ENCODE peak calls at places on chromosomes 12 and 14, in nine cellular contexts. V is brain microvascular endothelial cell, A is GM12865, C is colonic mucosa, D is kidney epithelial cell, K is WTC11, W is retinal pigment epithelial cell, P is esophagus squamous epithelium, Q is cardiac muscle cell. N is an unnamed sample.

GRCh38 chr12:27922591-27923139 is 49.9 kb downstream of the PTHLH start:
- DNase-seq in V (peak; percentile 43), A (no peak), C (no peak), D (no peak), K (no peak), W (peak; percentile 68), P (no peak), Q (no peak), N (no peak)

GRCh38 chr12:78181544-78182162 is 351.0 kb downstream of the NAV3 start:
- DNase-seq in V (peak; percentile 23), A (peak; percentile 38), C (no peak), D (no peak), K (peak; percentile 23), W (no peak), P (no peak), Q (peak; percentile 36), N (peak; percentile 39)

GRCh38 chr14:94581127-94581999 is at the start of gene SERPINA5:
- DNase-seq in V (peak; percentile 62), A (no peak), C (no peak), D (no peak), K (peak; percentile 69), W (no peak), P (no peak), Q (peak; percentile 46), N (peak; percentile 69)

GRCh38 chr14:32077081-32078029 is at the start of gene ARHGAP5:
- DNase-seq in V (peak; percentile 29), A (peak; percentile 65), C (peak; percentile 56), D (no peak), K (peak; percentile 83), W (no peak), P (no peak), Q (peak; percentile 77), N (peak; percentile 76)

GRCh38 chr12:1890810-1891209 is 27.6 kb downstream of the CACNA2D4 start:
- DNase-seq in V (no peak), A (no peak), C (no peak), D (no peak), K (no peak), W (no peak), P (no peak), Q (no peak), N (no peak)

GRCh38 chr14:22517117-22517720 is 71.8 kb downstream of the DAD1 start:
- DNase-seq in V (no peak), A (no peak), C (no peak), D (no peak), K (no peak), W (no peak), P (no peak), Q (no peak), N (no peak)

GRCh38 chr12:106084048-106084671 is 54.6 kb downstream of the NUAK1 start:
- DNase-seq in V (peak; percentile 91), A (no peak), C (no peak), D (peak; percentile 89), K (peak; percentile 57), W (peak; percentile 90), P (no peak), Q (no peak), N (peak; percentile 51)

GRCh38 chr12:132807295-132808222 is 21.1 kb downstream of the GOLGA3 start:
- DNase-seq in V (no peak), A (no peak), C (no peak), D (no peak), K (peak; percentile 31), W (no peak), P (no peak), Q (no peak), N (no peak)

GRCh38 chr12:92063641-92064040 is 82.0 kb downstream of the BTG1 start:
- DNase-seq in V (peak; percentile 32), A (no peak), C (no peak), D (no peak), K (no peak), W (no peak), P (no peak), Q (no peak), N (no peak)

GRCh38 chr12:103578926-103579325 is 8.1 kb upstream of the STAB2 start:
- DNase-seq in V (no peak), A (no peak), C (no peak), D (no peak), K (no peak), W (no peak), P (no peak), Q (no peak), N (no peak)

GRCh38 chr14:50658203-50658602 is 9.9 kb downstream of the SAV1 start:
- DNase-seq in V (peak; percentile 66), A (no peak), C (no peak), D (no peak), K (no peak), W (no peak), P (no peak), Q (no peak), N (no peak)

GRCh38 chr12:100737168-100737567 is 57.4 kb upstream of the ANO4 start:
- DNase-seq in V (no peak), A (no peak), C (no peak), D (no peak), K (peak; percentile 25), W (no peak), P (no peak), Q (no peak), N (no peak)

GRCh38 chr14:55881577-55882241 is 236.5 kb upstream of the PELI2 start:
- DNase-seq in V (no peak), A (no peak), C (no peak), D (peak; percentile 4), K (no peak), W (no peak), P (no peak), Q (no peak), N (no peak)

DNA sequence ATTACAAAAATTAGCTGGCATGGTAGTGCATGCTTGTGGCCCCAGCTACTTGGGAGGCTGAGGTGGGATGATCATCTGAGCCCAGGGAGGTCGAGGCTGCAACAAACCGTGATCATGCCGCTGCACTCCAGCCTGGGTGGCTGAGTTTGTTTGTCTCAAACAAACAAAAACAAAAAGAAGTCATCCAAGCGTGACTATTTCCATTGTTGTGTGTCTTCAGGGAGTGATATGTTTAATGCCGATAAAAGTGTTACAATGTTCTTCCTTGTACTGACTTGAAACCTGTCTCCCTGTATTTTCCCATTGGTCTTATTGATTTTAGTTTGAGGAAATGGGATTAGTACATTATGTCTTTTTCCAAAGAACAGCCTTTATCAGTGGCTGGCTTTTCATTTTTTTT is 75.6 kb upstream of the USP44 start:
- DNase-seq in V (no peak), A (no peak), C (no peak), D (no peak), K (no peak), W (no peak), P (no peak), Q (no peak), N (no peak)
- TF ChIP-seq CTCF in V (no peak), A (no peak), C (no peak), D (no peak), K (no peak), W (no peak), P (no peak), Q (no peak), N (no peak)

GRCh38 chr14:104292084-104292970 is 153.9 kb downstream of the KIF26A start:
- DNase-seq in V (no peak), A (no peak), C (no peak), D (no peak), K (peak; percentile 16), W (no peak), P (no peak), Q (peak; percentile 52), N (no peak)

GRCh38 chr14:104294983-104295680 is 156.7 kb downstream of the KIF26A start:
- DNase-seq in V (no peak), A (no peak), C (no peak), D (no peak), K (peak; percentile 8), W (no peak), P (no peak), Q (no peak), N (no peak)

GRCh38 chr14:104293231-104293841 is 154.9 kb downstream of the KIF26A start:
- DNase-seq in V (no peak), A (no peak), C (no peak), D (no peak), K (peak; percentile 9), W (no peak), P (no peak), Q (no peak), N (no peak)

GRCh38 chr14:104294628-104294982 is 156.2 kb downstream of the KIF26A start:
- DNase-seq in V (no peak), A (no peak), C (peak; percentile 61), D (no peak), K (peak; percentile 7), W (no peak), P (no peak), Q (no peak), N (no peak)

DNA sequence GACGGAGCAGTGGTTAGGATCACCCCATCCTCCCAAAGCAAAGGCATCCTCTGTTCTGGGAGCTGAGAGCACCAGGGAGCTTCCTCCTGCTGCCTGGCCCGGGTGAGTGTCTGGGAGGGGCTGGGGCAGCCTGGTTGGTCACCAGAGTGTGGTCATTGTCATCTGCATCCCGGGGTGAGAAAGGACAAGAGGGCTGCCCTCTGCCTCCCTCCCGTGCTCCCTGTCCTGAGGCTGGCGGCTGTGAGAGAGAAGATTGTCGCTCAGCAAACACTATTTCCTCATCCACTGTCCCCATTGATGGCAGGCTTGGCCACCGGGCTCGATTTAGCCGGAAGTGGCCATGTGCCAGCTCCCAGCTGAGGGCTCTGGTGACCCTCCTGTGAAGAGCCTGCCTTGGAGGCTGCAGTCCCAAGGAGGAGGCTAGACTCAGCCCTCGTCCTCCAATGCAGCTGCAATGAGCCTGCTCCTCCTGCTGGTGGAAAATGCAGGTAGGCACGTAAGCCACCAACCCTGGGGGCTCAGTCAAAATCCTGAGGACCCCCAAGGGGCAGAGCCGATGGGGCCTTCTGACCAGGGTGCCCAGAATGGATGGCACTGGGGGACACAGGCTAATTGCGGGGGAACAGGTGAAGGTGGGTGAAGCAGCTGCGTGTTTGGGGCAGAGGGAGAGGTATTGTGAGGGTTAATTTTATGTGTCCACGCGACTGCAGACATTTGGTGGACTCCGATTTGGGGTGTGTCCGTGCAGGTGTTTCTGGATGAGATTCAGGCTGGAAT is 155.7 kb downstream of the KIF26A start:
- DNase-seq in V (no peak), A (no peak), C (peak; percentile 68), D (no peak), K (peak; percentile 39), W (no peak), P (no peak), Q (no peak), N (no peak)
- TF ChIP-seq CTCF in V (no peak), A (peak; percentile 1), C (peak; percentile 51), D (no peak), K (no peak), W (peak; percentile 55), P (no peak), Q (peak; percentile 12), N (no peak)

DNA sequence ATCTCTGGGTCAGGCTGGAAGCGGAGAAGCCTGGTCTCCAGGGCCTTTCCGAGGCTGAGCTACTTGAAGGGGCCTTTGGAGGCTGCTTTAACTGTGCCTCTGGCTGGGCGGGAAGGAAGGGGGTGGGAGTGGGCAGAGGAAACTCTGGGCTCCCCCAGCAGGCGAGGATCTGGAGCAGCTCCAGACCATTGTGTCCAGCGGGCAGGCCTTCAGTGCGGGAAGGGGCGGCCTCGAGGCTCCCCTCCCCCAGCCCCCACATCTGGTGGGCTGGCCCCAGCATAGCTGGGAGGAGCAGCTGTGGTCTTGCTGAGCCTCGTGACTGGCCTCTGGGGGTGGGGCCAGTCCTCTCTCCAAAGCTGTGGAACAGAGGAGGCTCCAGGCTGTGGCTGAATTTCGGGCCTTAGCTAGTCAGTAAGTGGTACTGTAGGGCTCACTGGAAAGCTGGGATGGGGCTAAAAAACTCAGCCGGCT is 3.4 kb downstream of the TAMALIN start:
- DNase-seq in V (peak; percentile 32), A (no peak), C (peak; percentile 56), D (no peak), K (peak; percentile 81), W (no peak), P (no peak), Q (peak; percentile 91), N (peak; percentile 78)
- TF ChIP-seq CTCF in V (no peak), A (no peak), C (no peak), D (no peak), K (no peak), W (peak; percentile 3), P (no peak), Q (no peak), N (no peak)

GRCh38 chr14:100121643-100122480 is 37.6 kb downstream of the DEGS2 start:
- DNase-seq in V (no peak), A (no peak), C (no peak), D (no peak), K (no peak), W (no peak), P (no peak), Q (no peak), N (no peak)
- TF ChIP-seq CTCF in V (no peak), A (no peak), C (no peak), D (no peak), K (no peak), W (no peak), P (no peak), Q (no peak), N (no peak)

N was measured in nephron progenitor cell.